ENCODE peak calls at places on chromosomes 7 and 10, in seven cellular contexts. I is activated naive CD8-positive, alpha-beta T cell treated with anti-CD3 and anti-CD28 coated beads for 36 hours; R is Caki2; N is H54; T is GM23338; U is myocyte; P is GM18507. O is an unnamed sample.

GRCh38 chr7:110803602-110804143 is 287.3 kb upstream of the LRRN3 start:
- DNase-seq in I (no peak), R (no peak), N (no peak), T (no peak), U (no peak), P (no peak), O (peak)

GRCh38 chr10:95653895-95654294 is 2.6 kb downstream of the ALDH18A1 start:
- DNase-seq in I (no peak), R (no peak), N (no peak), T (no peak), U (no peak), P (no peak), O (no peak)

GRCh38 chr7:28840515-28841125 is 117.5 kb downstream of the TRIL start:
- DNase-seq in I (no peak), R (no peak), N (no peak), T (peak), U (peak), P (no peak), O (peak)

GRCh38 chr10:576130-576465 is 113.4 kb downstream of the DIP2C start:
- DNase-seq in I (no peak), R (no peak), N (no peak), T (no peak), U (peak), P (no peak), O (no peak)

GRCh38 chr10:61758440-61758839 is 95.7 kb downstream of the CABCOCO1 start:
- DNase-seq in I (no peak), R (peak), N (no peak), T (no peak), U (no peak), P (no peak), O (no peak)

GRCh38 chr7:23713285-23714235 is 3.5 kb downstream of the STK31 start:
- DNase-seq in I (no peak), R (peak), N (peak), T (no peak), U (peak), P (no peak), O (no peak)

GRCh38 chr10:122504551-122504950 is 43.2 kb downstream of the HTRA1 start:
- DNase-seq in I (no peak), R (peak), N (peak), T (no peak), U (peak), P (no peak), O (no peak)

GRCh38 chr7:31735991-31736982 is 49.3 kb downstream of the PPP1R17 start:
- DNase-seq in I (no peak), R (peak), N (peak), T (peak), U (peak), P (peak), O (peak)